ENCODE peak calls at places on chromosome 20, in six cellular contexts. U, E, V, H, M and Y are unnamed samples.

GRCh38 chr20:56420940-56421688 is 9.1 kb downstream of the CASS4 start:
- DNase-seq in M (no peak), V (no peak), U (no peak), E (no peak), H (no peak), Y (no peak)

GRCh38 chr20:25033250-25033940 is 24.5 kb downstream of the ACSS1 start:
- DNase-seq in V (no peak), H (no peak), M (no peak), E (no peak), U (no peak), Y (no peak)

GRCh38 chr20:1809611-1810510 is 85.3 kb upstream of the SIRPA start:
- DNase-seq in M (no peak), U (no peak), V (no peak), H (no peak), E (no peak), Y (no peak)

GRCh38 chr20:51966296-51966971 is 164.1 kb upstream of the SALL4 start:
- DNase-seq in M (no peak), V (peak), U (peak), H (no peak), E (peak), Y (no peak)

GRCh38 chr20:7523288-7523687 is 417.0 kb downstream of the HAO1 start:
- DNase-seq in V (no peak), M (no peak), H (no peak), U (no peak), E (no peak), Y (no peak)

GRCh38 chr20:31923388-31924271 is 28.2 kb downstream of the PDRG1 start:
- DNase-seq in H (no peak), V (no peak), U (no peak), E (no peak), M (no peak), Y (no peak)

GRCh38 chr20:37327748-37328147 is 18.2 kb upstream of the SRC start:
- DNase-seq in H (no peak), M (no peak), U (no peak), E (peak), V (peak), Y (no peak)

GRCh38 chr20:10387686-10388085 is 46.3 kb downstream of the MKKS start:
- DNase-seq in U (no peak), E (no peak), V (no peak), H (no peak), M (no peak), Y (no peak)

GRCh38 chr20:24462461-24463010 is 6.9 kb upstream of the SYNDIG1 start:
- DNase-seq in M (no peak), E (no peak), U (no peak), H (no peak), V (no peak), Y (no peak)

GRCh38 chr20:44730441-44730840 is 15.2 kb upstream of the KCNK15 start:
- DNase-seq in H (no peak), U (no peak), E (no peak), V (no peak), M (no peak), Y (no peak)

GRCh38 chr20:8156603-8157079 is 24.6 kb downstream of the PLCB1 start:
- DNase-seq in V (no peak), M (no peak), H (no peak), E (no peak), U (no peak), Y (no peak)

GRCh38 chr20:3275064-3275935 is 36.3 kb upstream of the SLC4A11 start:
- DNase-seq in E (no peak), M (no peak), H (no peak), V (no peak), U (no peak), Y (no peak)

GRCh38 chr20:23298155-23298554 is 52.4 kb upstream of the NXT1 start:
- DNase-seq in H (no peak), M (no peak), E (no peak), U (no peak), V (no peak), Y (no peak)

GRCh38 chr20:12090920-12091319 is 173.2 kb downstream of the BTBD3 start:
- DNase-seq in H (no peak), E (no peak), M (no peak), V (no peak), U (no peak), Y (no peak)

GRCh38 chr20:60138263-60139127 is 180.3 kb downstream of the CDH26 start:
- DNase-seq in U (no peak), H (no peak), M (peak), V (no peak), E (peak), Y (peak)

GRCh38 chr20:38726849-38727601 is 2.7 kb downstream of the SLC32A1 start:
- DNase-seq in M (peak), H (peak), U (no peak), E (no peak), V (no peak), Y (peak)

DNA sequence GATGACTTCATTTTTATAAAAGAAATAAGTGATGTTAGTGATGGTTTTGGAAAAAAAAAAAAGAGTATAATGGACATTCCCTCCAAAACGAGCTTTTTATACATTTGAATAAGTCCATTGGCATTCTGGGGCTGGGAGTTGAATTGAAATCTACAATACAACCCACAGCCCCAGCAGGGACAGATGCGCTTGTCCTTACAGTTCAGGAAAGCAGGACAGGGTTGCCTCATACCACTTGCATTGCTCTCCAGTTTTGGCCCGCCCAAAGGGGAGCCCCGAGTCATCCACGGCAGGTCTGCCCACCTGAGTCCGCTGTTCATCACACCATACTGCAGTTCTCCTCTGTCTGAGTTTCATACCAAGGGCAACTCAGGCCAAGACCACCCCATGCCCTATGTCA is 46.2 kb downstream of the VAPB start:
- DNase-seq in H (no peak), E (no peak), U (no peak), V (no peak), M (no peak), Y (no peak)
- TF ChIP-seq CTCF in H (no peak), E (no peak), U (no peak), V (no peak), M (no peak), Y (no peak)

GRCh38 chr20:57480444-57481152 is 44.3 kb downstream of the CTCFL start:
- DNase-seq in M (peak), H (no peak), V (no peak), U (no peak), E (no peak), Y (no peak)
- TF ChIP-seq CTCF in M (no peak), H (no peak), V (no peak), U (no peak), E (no peak), Y (no peak)

GRCh38 chr20:48025661-48026060 is 240.4 kb upstream of the SULF2 start:
- DNase-seq in M (no peak), E (no peak), V (no peak), U (no peak), H (no peak), Y (no peak)

GRCh38 chr20:48019940-48020339 is 234.7 kb upstream of the SULF2 start:
- DNase-seq in V (peak), E (no peak), U (no peak), M (no peak), H (no peak), Y (no peak)

GRCh38 chr20:48019496-48019895 is 234.2 kb upstream of the SULF2 start:
- DNase-seq in E (no peak), H (no peak), U (no peak), M (no peak), V (no peak), Y (no peak)

GRCh38 chr20:48026981-48027592 is 241.8 kb upstream of the SULF2 start:
- DNase-seq in H (no peak), M (no peak), U (no peak), E (no peak), V (no peak), Y (no peak)

GRCh38 chr20:48025061-48025515 is 239.8 kb upstream of the SULF2 start:
- DNase-seq in M (no peak), U (peak), V (no peak), H (no peak), E (no peak), Y (no peak)
- TF ChIP-seq CTCF in M (no peak), U (no peak), V (no peak), H (no peak), E (no peak), Y (no peak)

DNA sequence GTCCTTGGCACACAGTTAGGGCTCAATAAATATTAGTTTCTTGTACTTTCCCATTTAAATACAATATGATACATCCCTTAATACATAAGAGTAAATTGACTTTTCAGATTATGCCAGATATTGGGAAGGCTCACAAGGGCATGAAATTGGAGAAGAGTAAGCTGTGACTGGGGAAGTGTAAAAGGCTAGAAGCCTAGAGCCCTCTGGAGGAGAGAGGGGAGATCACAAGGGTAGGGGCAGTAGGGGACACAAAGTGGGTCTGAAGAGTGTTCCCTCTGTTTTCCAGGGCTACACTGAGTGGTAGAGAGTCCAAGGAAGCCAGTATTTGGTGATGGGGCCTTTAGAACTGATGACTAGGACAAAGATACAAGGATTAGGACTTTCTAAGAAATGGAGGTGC is 562.9 kb upstream of the CHD6 start:
- DNase-seq in M (no peak), H (no peak), U (no peak), E (no peak), V (no peak), Y (no peak)
- TF ChIP-seq CTCF in M (no peak), H (no peak), U (no peak), E (no peak), V (no peak), Y (no peak)

GRCh38 chr20:50282592-50283241 is 92.1 kb downstream of the CEBPB start:
- DNase-seq in V (no peak), E (no peak), H (no peak), U (no peak), M (no peak), Y (no peak)

GRCh38 chr20:50279988-50280850 is 89.6 kb downstream of the CEBPB start:
- DNase-seq in V (no peak), M (no peak), H (no peak), E (no peak), U (no peak), Y (no peak)

GRCh38 chr20:50283370-50283769 is 92.7 kb downstream of the CEBPB start:
- DNase-seq in U (no peak), M (no peak), V (no peak), H (no peak), E (no peak), Y (no peak)

GRCh38 chr20:50280851-50281655 is 90.4 kb downstream of the CEBPB start:
- DNase-seq in E (no peak), U (no peak), M (no peak), V (no peak), H (no peak), Y (no peak)

GRCh38 chr20:50281831-50282591 is 91.4 kb downstream of the CEBPB start:
- DNase-seq in V (no peak), E (no peak), H (no peak), U (no peak), M (no peak), Y (no peak)
- TF ChIP-seq CTCF in V (no peak), E (no peak), H (no peak), U (no peak), M (no peak), Y (no peak)

GRCh38 chr20:61349447-61350165 is 97.5 kb downstream of the CDH4 start:
- DNase-seq in U (no peak), V (no peak), H (no peak), E (no peak), M (no peak), Y (no peak)

GRCh38 chr20:61345656-61346055 is 93.6 kb downstream of the CDH4 start:
- DNase-seq in V (no peak), E (no peak), H (no peak), M (no peak), U (no peak), Y (no peak)

GRCh38 chr20:61350500-61351250 is 98.6 kb downstream of the CDH4 start:
- DNase-seq in M (no peak), E (no peak), V (no peak), H (no peak), U (no peak), Y (no peak)

GRCh38 chr20:61343934-61344333 is 91.9 kb downstream of the CDH4 start:
- DNase-seq in V (no peak), M (no peak), U (no peak), E (no peak), H (no peak), Y (no peak)

GRCh38 chr20:61346996-61347906 is 95.2 kb downstream of the CDH4 start:
- DNase-seq in U (no peak), E (no peak), V (no peak), M (no peak), H (no peak), Y (no peak)
- TF ChIP-seq CTCF in U (no peak), E (no peak), V (no peak), M (no peak), H (no peak), Y (no peak)

GRCh38 chr20:15767636-15768369 is 805.4 kb downstream of the KIF16B start:
- DNase-seq in M (no peak), H (no peak), U (no peak), V (no peak), E (no peak), Y (no peak)

GRCh38 chr20:15760217-15760567 is 813.1 kb downstream of the KIF16B start:
- DNase-seq in U (no peak), M (no peak), V (no peak), E (no peak), H (no peak), Y (no peak)

GRCh38 chr20:15759546-15760216 is 813.6 kb downstream of the KIF16B start:
- DNase-seq in E (no peak), V (no peak), U (peak), H (no peak), M (no peak), Y (no peak)

GRCh38 chr20:15768370-15768741 is 804.9 kb downstream of the KIF16B start:
- DNase-seq in E (no peak), M (no peak), V (no peak), H (no peak), U (no peak), Y (no peak)

DNA sequence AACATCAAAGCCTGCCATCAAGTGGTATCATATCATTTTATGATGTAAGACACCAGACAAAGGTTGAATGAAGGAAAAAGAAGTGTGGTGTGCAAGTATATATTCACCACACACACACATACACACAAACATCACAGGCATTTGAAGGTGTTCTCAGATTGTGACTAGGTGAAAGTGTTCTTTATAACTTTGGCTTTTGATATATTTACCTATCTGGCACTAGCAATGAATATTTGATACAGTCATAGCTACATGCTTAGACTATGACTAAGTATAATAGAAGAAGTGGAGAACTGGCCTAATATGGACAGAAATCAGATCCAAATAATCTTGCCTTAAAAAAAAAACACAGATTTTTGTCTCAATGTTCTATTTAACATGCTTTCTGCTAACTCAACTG is 809.9 kb downstream of the KIF16B start:
- DNase-seq in H (no peak), V (no peak), U (no peak), M (no peak), E (no peak), Y (no peak)
- TF ChIP-seq CTCF in H (no peak), V (no peak), U (no peak), M (no peak), E (no peak), Y (no peak)

GRCh38 chr20:4441191-4441590 is 280.5 kb upstream of the PRND start:
- DNase-seq in H (no peak), M (no peak), U (no peak), V (no peak), E (peak), Y (no peak)
- TF ChIP-seq CTCF in H (no peak), M (no peak), U (no peak), V (no peak), E (no peak), Y (no peak)

DNA sequence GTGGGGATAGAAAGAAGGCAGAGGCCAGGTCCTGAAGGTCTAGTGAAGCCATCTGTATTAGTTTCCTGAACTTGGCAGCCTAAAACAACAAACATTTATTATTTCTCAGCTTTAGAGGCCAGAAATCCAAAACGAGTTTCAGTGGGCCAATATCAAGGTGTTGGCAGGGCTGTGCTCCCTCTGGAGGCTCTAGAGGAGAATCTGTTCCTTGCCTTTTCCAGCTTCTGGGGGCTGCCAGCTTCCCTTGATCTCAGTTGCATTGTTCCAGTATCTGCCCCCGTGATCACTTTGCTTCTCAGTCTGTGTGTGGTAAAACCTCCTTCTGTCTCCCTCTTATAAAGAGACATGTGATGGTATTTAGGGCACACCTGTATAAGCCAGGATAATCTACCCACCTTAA is 82.4 kb downstream of the MAFB start:
- DNase-seq in U (no peak), M (no peak), H (no peak), E (no peak), V (no peak), Y (no peak)
- TF ChIP-seq CTCF in U (no peak), M (no peak), H (no peak), E (no peak), V (no peak), Y (no peak)